ENCODE peak calls at places on chromosomes 3 and 15, in five cellular contexts. O, W, S, L and Q are unnamed samples. For H3K79me2, the result is how much of the 10 kb centered on the place peaks cover.

GRCh38 chr15:42149493-42150245 is 6.8 kb downstream of the PLA2G4F start:
- DNase-seq in L (no peak), W (no peak), S (no peak), O (no peak), Q (no peak)

GRCh38 chr15:23994273-23994672 is 307.2 kb upstream of the NDN start:
- DNase-seq in O (no peak), S (no peak), L (no peak), W (peak), Q (no peak)

GRCh38 chr3:128698211-128699011 is 27.6 kb upstream of the RAB7A start:
- DNase-seq in O (no peak), L (no peak), W (peak), S (no peak), Q (peak)

GRCh38 chr3:13019243-13019701 is 54.0 kb downstream of the IQSEC1 start:
- DNase-seq in L (peak), W (peak), S (no peak), O (no peak), Q (peak)

GRCh38 chr15:58510715-58511465 is 79.1 kb downstream of the LIPC start:
- DNase-seq in L (no peak), W (no peak), S (no peak), O (no peak), Q (no peak)

GRCh38 chr15:59555696-59556095 is 55.9 kb upstream of the GCNT3 start:
- DNase-seq in W (no peak), S (no peak), O (no peak), L (peak), Q (no peak)

GRCh38 chr3:108223928-108224327 is 1.7 kb upstream of the IFT57 start:
- DNase-seq in S (no peak), L (no peak), W (no peak), O (no peak), Q (no peak)

GRCh38 chr15:39850436-39850835 is 67.8 kb upstream of the FSIP1 start:
- DNase-seq in S (no peak), W (no peak), O (no peak), L (no peak), Q (no peak)

GRCh38 chr3:151766454-151766853 is 32.7 kb downstream of the AADACL2 start:
- DNase-seq in W (no peak), O (peak), S (no peak), L (peak), Q (no peak)

GRCh38 chr15:65833501-65834220 is 35.6 kb upstream of the RAB11A start:
- DNase-seq in O (no peak), L (no peak), S (no peak), W (no peak), Q (no peak)

GRCh38 chr3:69304396-69304795 is 81.5 kb downstream of the FRMD4B start:
- DNase-seq in L (no peak), W (no peak), O (no peak), S (no peak), Q (no peak)

GRCh38 chr3:69305011-69305410 is 80.9 kb downstream of the FRMD4B start:
- DNase-seq in W (no peak), L (peak), O (no peak), S (no peak), Q (peak)

GRCh38 chr3:69309810-69310209 is 76.1 kb downstream of the FRMD4B start:
- DNase-seq in O (peak), W (no peak), L (peak), S (no peak), Q (peak)

GRCh38 chr3:69306239-69307185 is 79.4 kb downstream of the FRMD4B start:
- DNase-seq in S (no peak), W (peak), O (peak), L (peak), Q (peak)
- H3K27ac ChIP-seq in S (no peak), W (no peak), O (no peak), L (peak), Q (no peak)

DNA sequence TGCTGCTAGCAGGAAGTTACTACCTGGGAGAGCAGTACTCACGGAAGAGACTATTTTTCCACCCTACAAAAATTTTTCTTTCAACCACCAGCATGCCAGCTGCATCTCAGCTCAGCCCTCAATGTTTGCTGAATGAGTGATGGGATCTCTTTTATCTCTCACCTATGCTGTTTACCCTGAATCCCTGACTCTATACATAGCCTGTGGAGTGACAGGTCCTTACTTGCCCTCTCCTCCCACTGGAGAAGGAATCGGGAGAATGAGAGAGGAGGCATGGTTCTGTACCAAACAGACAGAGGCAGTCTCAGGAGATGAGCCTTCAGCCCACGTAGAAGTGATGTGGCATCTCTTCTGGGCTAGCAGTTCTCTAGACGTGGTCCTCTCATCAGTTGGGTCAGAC is 6.7 kb upstream of the DGKG start:
- DNase-seq in W (no peak), S (no peak), O (no peak), L (peak), Q (no peak)
- H3K79me2 ChIP-seq in W (under half), S (under half), O (under half), L (under half), Q (under half)

GRCh38 chr3:69500604-69501003 is 114.7 kb upstream of the FRMD4B start:
- DNase-seq in W (no peak), O (no peak), L (no peak), S (no peak), Q (no peak)
- H3K27ac ChIP-seq in W (no peak), O (no peak), L (no peak), S (no peak), Q (no peak)

GRCh38 chr3:30615615-30616346 is 9.4 kb downstream of the TGFBR2 start:
- DNase-seq in L (no peak), S (no peak), W (no peak), O (no peak), Q (no peak)
- H3K79me2 ChIP-seq in L (half or more), S (under half), W (under half), O (half or more), Q (half or more)

DNA sequence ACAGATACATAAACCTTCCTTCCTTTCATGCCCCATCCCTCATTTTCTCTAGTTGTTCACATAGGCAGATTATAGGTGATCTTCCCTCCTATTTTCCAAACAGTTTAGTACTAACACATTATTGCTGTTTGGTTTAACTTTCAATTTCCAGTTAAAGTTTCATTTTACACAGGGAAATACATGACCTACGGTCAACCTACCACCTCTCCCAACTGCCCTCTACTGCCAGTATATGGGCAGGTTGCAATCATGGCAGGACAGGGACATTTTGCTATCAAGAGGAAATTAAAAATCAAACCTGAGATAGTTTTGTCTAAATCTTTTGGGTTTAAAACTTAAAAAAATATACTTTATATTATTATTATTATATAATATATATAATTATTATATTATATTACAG is 26.1 kb upstream of the TFDP2 start:
- DNase-seq in W (no peak), O (no peak), L (no peak), S (no peak), Q (no peak)
- H3K27ac ChIP-seq in W (no peak), O (no peak), L (no peak), S (no peak), Q (no peak)

GRCh38 chr3:124879395-124879723 is 7.8 kb downstream of the ITGB5 start:
- DNase-seq in L (no peak), O (no peak), S (no peak), W (no peak), Q (no peak)
- H3K79me2 ChIP-seq in L (half or more), O (under half), S (under half), W (under half), Q (half or more)

GRCh38 chr3:11117591-11117990 is 36.7 kb upstream of the HRH1 start:
- DNase-seq in L (no peak), O (no peak), S (no peak), W (no peak), Q (no peak)
- H3K27ac ChIP-seq in L (no peak), O (no peak), S (no peak), W (no peak), Q (no peak)

DNA sequence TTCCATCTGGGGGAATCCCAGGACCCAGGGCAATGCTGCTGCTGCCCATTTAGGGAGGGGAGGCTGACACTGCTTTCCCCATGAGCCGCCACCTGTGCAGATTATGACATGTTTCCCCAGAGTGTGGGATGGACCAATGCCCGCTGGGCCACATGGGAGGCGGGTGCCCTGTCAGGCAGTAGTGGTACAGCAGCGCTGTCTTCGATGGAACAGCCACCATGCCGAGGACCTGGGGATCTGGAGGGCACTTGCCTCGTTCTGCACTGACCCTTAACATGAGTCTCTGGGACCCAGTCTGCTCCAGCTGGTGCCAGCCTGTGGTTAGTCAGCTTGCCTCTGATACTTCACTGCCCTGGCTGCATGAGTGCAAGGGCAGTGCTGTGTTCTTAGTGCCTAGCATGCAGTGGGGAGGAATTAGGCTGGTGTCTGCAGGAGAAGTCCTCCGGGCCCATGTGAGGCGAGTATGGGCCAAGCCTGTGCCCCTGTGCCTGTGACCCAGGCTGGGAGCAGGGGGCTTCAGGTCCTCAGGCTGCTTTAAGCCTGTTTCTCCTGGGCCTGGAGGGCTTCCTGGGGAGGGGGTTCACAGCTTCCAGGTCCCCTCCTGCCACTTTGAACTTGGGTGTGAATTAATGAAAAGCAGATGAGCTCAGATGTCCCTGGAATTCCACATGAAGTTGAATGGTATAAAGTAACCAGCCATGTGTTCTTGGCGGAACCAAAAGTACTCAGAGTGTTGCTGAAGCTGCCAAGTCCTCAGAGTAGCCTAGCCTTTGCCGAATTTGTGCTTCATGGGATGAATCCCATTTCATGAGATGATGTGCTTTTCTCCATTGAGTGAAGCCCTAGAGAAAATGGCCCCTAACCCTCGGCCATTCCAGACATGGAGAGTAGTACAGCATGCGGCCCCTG is 22.9 kb downstream of the KLF13 start:
- DNase-seq in S (no peak), W (no peak), O (no peak), L (no peak), Q (no peak)
- H3K79me2 ChIP-seq in S (half or more), W (under half), O (under half), L (half or more), Q (half or more)

GRCh38 chr15:69990566-69991391 is 106.9 kb downstream of the TLE3 start:
- DNase-seq in L (no peak), S (no peak), W (no peak), O (no peak), Q (no peak)

GRCh38 chr15:69988541-69989225 is 109.0 kb downstream of the TLE3 start:
- DNase-seq in O (no peak), S (no peak), L (no peak), W (no peak), Q (no peak)

GRCh38 chr15:69994429-69995201 is 103.1 kb downstream of the TLE3 start:
- DNase-seq in O (no peak), W (no peak), L (no peak), S (no peak), Q (peak)

GRCh38 chr15:69991493-69991892 is 106.2 kb downstream of the TLE3 start:
- DNase-seq in W (peak), S (no peak), L (no peak), O (no peak), Q (no peak)

DNA sequence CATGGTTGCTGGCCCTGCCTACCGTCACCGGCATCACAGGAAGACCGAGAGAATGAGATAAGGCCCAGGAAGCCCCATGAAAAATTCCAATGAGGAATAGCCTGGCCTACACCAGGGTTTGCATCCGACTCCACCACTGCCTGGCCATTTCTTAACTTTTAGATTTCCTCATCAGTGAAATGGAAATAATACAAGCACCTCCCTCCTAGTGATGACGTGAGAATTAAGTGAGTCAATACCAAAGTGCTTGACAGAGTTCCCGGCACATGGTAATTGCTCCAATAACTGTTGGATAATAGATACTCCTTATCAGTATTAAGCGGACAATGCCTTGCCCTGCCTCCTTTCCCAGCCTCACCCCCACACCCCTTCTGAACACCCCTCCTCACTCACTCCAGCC is 105.4 kb downstream of the TLE3 start:
- DNase-seq in W (no peak), O (no peak), L (no peak), S (no peak), Q (no peak)
- H3K27ac ChIP-seq in W (no peak), O (no peak), L (no peak), S (no peak), Q (no peak)

GRCh38 chr3:123584988-123585937 is at the start of gene HACD2:
- DNase-seq in L (peak), W (peak), O (peak), S (peak), Q (peak)

GRCh38 chr3:123583563-123583962 is 1.3 kb downstream of the HACD2 start:
- DNase-seq in S (no peak), L (no peak), O (no peak), W (no peak), Q (no peak)

GRCh38 chr3:123586131-123586530 is 1.3 kb upstream of the HACD2 start:
- DNase-seq in O (peak), S (no peak), W (peak), L (peak), Q (peak)

GRCh38 chr3:123582315-123582714 is 2.5 kb downstream of the HACD2 start:
- DNase-seq in W (no peak), O (no peak), L (peak), S (no peak), Q (peak)

DNA sequence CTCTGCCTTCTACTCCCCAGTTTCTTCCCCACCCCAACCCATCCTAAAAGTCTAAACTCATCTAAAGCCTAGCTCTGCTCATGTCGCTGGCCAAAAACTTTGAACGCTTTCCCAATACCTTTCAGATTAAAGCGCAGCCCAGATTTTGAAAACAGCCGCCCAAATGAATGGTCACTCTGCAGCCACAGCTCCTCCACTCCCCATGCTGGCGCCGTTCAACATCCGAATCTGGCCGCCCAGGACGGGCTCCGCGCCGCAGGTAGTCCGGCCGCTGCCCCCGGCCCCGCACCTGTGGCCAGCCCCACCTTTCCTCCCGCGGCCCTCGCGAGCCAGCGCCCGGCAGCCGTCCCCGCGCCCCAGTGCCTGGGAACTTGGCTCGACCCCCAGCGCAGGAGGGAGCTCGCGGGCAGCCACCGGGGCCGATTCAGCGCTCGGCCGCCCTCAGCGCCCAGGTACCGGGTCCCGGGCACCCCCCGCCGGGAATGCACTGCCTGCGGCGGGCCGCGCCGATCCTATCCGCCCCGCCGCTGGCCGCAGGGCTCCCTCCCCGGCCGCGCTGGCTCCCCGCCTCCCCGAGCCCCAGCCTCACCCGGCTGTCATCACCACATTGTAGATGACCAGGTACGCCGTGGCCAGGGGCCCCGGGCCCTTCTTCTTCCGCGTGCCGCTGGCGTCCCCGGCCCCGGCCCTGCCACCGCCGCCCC is 417 bp downstream of the HACD2 start:
- DNase-seq in O (no peak), L (peak), W (no peak), S (no peak), Q (peak)
- H3K79me2 ChIP-seq in O (half or more), L (half or more), W (under half), S (under half), Q (half or more)